ENCODE peak calls at places on chromosome X, in nine cellular contexts. Z is uterus; E is astrocyte of the spinal cord; V is activated naive CD8-positive, alpha-beta T cell treated with anti-CD3 and anti-CD28 coated beads for 36 hours; C is left ventricle myocardium inferior; R is H4; M is activated gamma-delta T cell treated with Interleukin-2 at 50 U/mL for 16 hours; H is NCI-H526; I is GM19239. L is an unnamed sample.

GRCh38 chrX:151175283-151176062 is 911 bp upstream of the GPR50 start:
- DNase-seq in Z (no peak), E (no peak), V (no peak), C (no peak), R (no peak), M (no peak), H (no peak), I (no peak), L (no peak)

GRCh38 chrX:150161092-150161672 is 201.9 kb upstream of the MAMLD1 start:
- DNase-seq in Z (no peak), E (no peak), V (no peak), C (no peak), R (no peak), M (no peak), H (no peak), I (no peak), L (no peak)

GRCh38 chrX:17689971-17690409 is 47.3 kb upstream of the SCML1 start:
- DNase-seq in Z (peak), E (peak), V (peak), C (no peak), R (peak), M (peak), H (peak), I (peak), L (peak)

GRCh38 chrX:6667048-6667768 is 132.3 kb upstream of the VCX3A start:
- DNase-seq in Z (no peak), E (no peak), V (no peak), C (no peak), R (no peak), M (no peak), H (no peak), I (no peak), L (no peak)

GRCh38 chrX:16114640-16115039 is 8.7 kb upstream of the GRPR start:
- DNase-seq in Z (no peak), E (peak), V (no peak), C (no peak), R (peak), M (no peak), H (no peak), I (no peak), L (peak)

GRCh38 chrX:5681159-5681558 is 547.5 kb downstream of the NLGN4X start:
- DNase-seq in Z (no peak), E (peak), V (no peak), C (no peak), R (peak), M (no peak), H (peak), I (peak), L (no peak)

GRCh38 chrX:77447339-77448149 is at the start of gene FGF16:
- DNase-seq in Z (no peak), E (no peak), V (peak), C (no peak), R (no peak), M (no peak), H (no peak), I (no peak), L (no peak)

GRCh38 chrX:1546601-1547275 is 9.8 kb upstream of the P2RY8 start:
- DNase-seq in Z (no peak), E (no peak), V (no peak), C (peak), R (no peak), M (no peak), H (no peak), I (no peak), L (no peak)

GRCh38 chrX:84186603-84187358 is 1.2 kb downstream of the RPS6KA6 start:
- DNase-seq in Z (no peak), E (no peak), V (no peak), C (no peak), R (no peak), M (no peak), H (peak), I (no peak), L (no peak)

GRCh38 chrX:150533863-150534262 is 34.6 kb upstream of the MTM1 start:
- DNase-seq in Z (no peak), E (no peak), V (no peak), C (no peak), R (no peak), M (no peak), H (no peak), I (no peak), L (no peak)

GRCh38 chrX:10608099-10608498 is 12.3 kb downstream of the MID1 start:
- DNase-seq in Z (no peak), E (peak), V (no peak), C (no peak), R (no peak), M (no peak), H (no peak), I (no peak), L (no peak)

GRCh38 chrX:153999359-154000037 is 20.2 kb downstream of the IRAK1 start:
- DNase-seq in Z (no peak), E (no peak), V (no peak), C (no peak), R (no peak), M (no peak), H (no peak), I (no peak), L (no peak)

GRCh38 chrX:106611682-106612402 is at the start of gene RADX:
- DNase-seq in Z (peak), E (peak), V (peak), C (peak), R (peak), M (peak), H (peak), I (peak), L (no peak)

GRCh38 chrX:346034-346813 is 27.6 kb upstream of the GTPBP6 start:
- DNase-seq in Z (no peak), E (no peak), V (no peak), C (peak), R (no peak), M (no peak), H (no peak), I (no peak), L (no peak)

GRCh38 chrX:16491461-16491860 is 158.5 kb upstream of the S100G start:
- DNase-seq in Z (no peak), E (no peak), V (no peak), C (no peak), R (no peak), M (no peak), H (no peak), I (no peak), L (no peak)

GRCh38 chrX:131763674-131764073 is 219.8 kb downstream of the OR13H1 start:
- DNase-seq in Z (peak), E (peak), V (no peak), C (no peak), R (peak), M (peak), H (no peak), I (no peak), L (peak)

GRCh38 chrX:129636175-129636681 is 18.5 kb downstream of the APLN start:
- DNase-seq in Z (no peak), E (no peak), V (no peak), C (no peak), R (no peak), M (no peak), H (no peak), I (no peak), L (no peak)

GRCh38 chrX:30892591-30892990 is 3.5 kb upstream of the TAB3 start:
- DNase-seq in Z (no peak), E (no peak), V (no peak), C (no peak), R (no peak), M (no peak), H (no peak), I (no peak), L (no peak)

GRCh38 chrX:21657318-21658151 is 595 bp downstream of the KLHL34 start:
- DNase-seq in Z (no peak), E (no peak), V (no peak), C (no peak), R (no peak), M (no peak), H (no peak), I (no peak), L (no peak)

L was measured in AG09309.